ENCODE peak calls at places on chromosome 1, in eight cellular contexts. Y is foreskin fibroblast; N is stimulated activated naive CD4-positive, alpha-beta T cell treated with Interleukin-2 at 50 U/mL for 16 hours; H is hepatocyte; W is NCI-H1092 treated with DMSO at 0.1 percent for 48 hours; S is neural progenitor cell; G is AML-193; K is RCC 7860. B is an unnamed sample.

GRCh38 chr1:116382321-116382720 is 9.3 kb downstream of the ATP1A1 start:
- DNase-seq in W (no peak), K (no peak), Y (no peak), H (no peak), N (no peak), G (no peak), S (no peak), B (no peak)

GRCh38 chr1:16109571-16109970 is 36.1 kb upstream of the FAM131C start:
- DNase-seq in K (no peak), N (no peak), H (no peak), Y (no peak), G (no peak), W (no peak), S (no peak), B (no peak)

GRCh38 chr1:218616681-218617080 is 271.5 kb downstream of the TGFB2 start:
- DNase-seq in H (no peak), K (no peak), S (no peak), N (no peak), G (no peak), W (no peak), Y (no peak), B (no peak)

GRCh38 chr1:180814258-180814657 is 98.4 kb upstream of the KIAA1614 start:
- DNase-seq in H (no peak), G (no peak), W (no peak), S (no peak), N (no peak), K (no peak), Y (no peak), B (no peak)

GRCh38 chr1:93698351-93699112 is 16.9 kb upstream of the BCAR3 start:
- DNase-seq in G (no peak), N (no peak), K (no peak), H (no peak), S (no peak), W (no peak), Y (no peak), B (no peak)

GRCh38 chr1:115828101-115829022 is 12.6 kb downstream of the NHLH2 start:
- DNase-seq in W (no peak), N (no peak), G (no peak), Y (no peak), H (peak), S (peak), K (no peak), B (no peak)

GRCh38 chr1:72439036-72439435 is 156.7 kb upstream of the NEGR1 start:
- DNase-seq in Y (peak), N (no peak), S (no peak), W (no peak), G (no peak), H (no peak), K (no peak), B (no peak)

GRCh38 chr1:59122527-59122926 is 174.4 kb upstream of the FGGY start:
- DNase-seq in G (no peak), N (no peak), H (no peak), K (no peak), S (no peak), W (no peak), Y (no peak), B (no peak)

GRCh38 chr1:89705901-89706699 is 73.2 kb downstream of the LRRC8C start:
- DNase-seq in N (no peak), H (no peak), G (no peak), K (no peak), Y (no peak), S (no peak), W (no peak), B (no peak)

GRCh38 chr1:213123532-213123931 is 72.5 kb downstream of the RPS6KC1 start:
- DNase-seq in K (peak), G (no peak), N (no peak), Y (peak), S (no peak), W (no peak), H (peak), B (no peak)

GRCh38 chr1:156461141-156461540 is 39.4 kb downstream of the MEF2D start:
- DNase-seq in Y (no peak), W (no peak), K (no peak), N (no peak), S (no peak), G (no peak), H (no peak), B (no peak)

GRCh38 chr1:186474208-186474607 is 13.3 kb upstream of the PDC start:
- DNase-seq in Y (peak), W (no peak), H (peak), K (no peak), G (no peak), N (no peak), S (peak), B (no peak)

GRCh38 chr1:94819945-94820746 is at the start of gene SLC44A3:
- DNase-seq in S (peak), N (no peak), Y (peak), G (no peak), W (peak), H (peak), K (peak), B (peak)

B was measured in NCI-H2107.